ENCODE peak calls at places on chromosomes 16 and 17, in seven cellular contexts. S is activated CD4-positive, alpha-beta T cell treated with anti-CD3 and anti-CD28 coated beads, Interleukin-2, amount 50 U/mL, for 24 hours; O is stromal cell of bone marrow; G is H54; R is HTR-8/SVneo; J is mucosa of descending colon; Y is psoas muscle. D is an unnamed sample.

GRCh38 chr16:64893386-64893785 is 228.5 kb downstream of the CDH11 start:
- DNase-seq in G (no peak), O (no peak), R (no peak), Y (no peak), S (no peak), J (no peak), D (no peak)

GRCh38 chr16:67882374-67883145 is 2.1 kb upstream of the NRN1L start:
- DNase-seq in Y (peak), J (no peak), O (no peak), R (no peak), S (no peak), G (no peak), D (no peak)

GRCh38 chr17:46978489-46979022 is 497 bp downstream of the RPRML start:
- DNase-seq in Y (no peak), S (no peak), O (no peak), R (no peak), J (no peak), G (no peak), D (peak)

GRCh38 chr17:68198931-68199836 is 48.7 kb upstream of the AMZ2 start:
- DNase-seq in J (peak), R (no peak), O (no peak), S (peak), Y (peak), G (no peak), D (peak)

GRCh38 chr16:15639061-15639568 is 3.8 kb downstream of the MARF1 start:
- DNase-seq in Y (no peak), G (no peak), J (no peak), O (no peak), R (no peak), S (no peak), D (no peak)

GRCh38 chr16:1002399-1003161 is 21.0 kb downstream of the SOX8 start:
- DNase-seq in S (peak), R (peak), Y (peak), G (peak), J (no peak), O (peak), D (no peak)

GRCh38 chr16:30482366-30482765 is 9.8 kb downstream of the ITGAL start:
- DNase-seq in S (no peak), O (no peak), Y (no peak), J (no peak), R (no peak), G (no peak), D (no peak)

GRCh38 chr16:11315499-11315898 is 29.8 kb upstream of the RMI2 start:
- DNase-seq in O (no peak), S (no peak), R (peak), G (peak), Y (no peak), J (no peak), D (no peak)

GRCh38 chr17:73646409-73647305 is 2.4 kb upstream of the SDK2 start:
- DNase-seq in Y (no peak), S (no peak), O (no peak), J (no peak), R (no peak), G (no peak), D (no peak)

GRCh38 chr16:30104492-30104891 is 8.5 kb upstream of the YPEL3 start:
- DNase-seq in R (no peak), O (no peak), Y (no peak), S (no peak), J (peak), G (no peak), D (no peak)

GRCh38 chr17:43018932-43019331 is 3.3 kb downstream of the VAT1 start:
- DNase-seq in O (no peak), R (no peak), S (no peak), G (no peak), J (no peak), Y (no peak), D (no peak)

GRCh38 chr16:57537194-57537505 is 779 bp upstream of the CCDC102A start:
- DNase-seq in O (no peak), J (no peak), S (no peak), R (no peak), G (no peak), Y (no peak), D (no peak)

GRCh38 chr16:48123104-48123788 is 32.5 kb downstream of the ABCC12 start:
- DNase-seq in O (peak), J (no peak), G (peak), S (no peak), Y (peak), R (peak), D (no peak)

GRCh38 chr16:55037051-55037450 is 106.4 kb downstream of the IRX5 start:
- DNase-seq in J (no peak), S (no peak), Y (no peak), R (no peak), G (no peak), O (no peak), D (no peak)

GRCh38 chr17:74937064-74938051 is 1.7 kb downstream of the OTOP3 start:
- DNase-seq in Y (no peak), G (no peak), R (no peak), J (no peak), O (no peak), S (no peak), D (no peak)

GRCh38 chr17:59829217-59830006 is 63.3 kb downstream of the TUBD1 start:
- DNase-seq in S (no peak), J (no peak), Y (no peak), O (peak), R (peak), G (no peak), D (peak)

GRCh38 chr16:87457724-87458423 is 35.0 kb downstream of the ZCCHC14 start:
- DNase-seq in O (peak), S (no peak), R (peak), J (no peak), G (peak), Y (no peak), D (no peak)

GRCh38 chr17:7235693-7236665 is 1.7 kb upstream of the DVL2 start:
- DNase-seq in J (no peak), G (no peak), O (no peak), S (no peak), Y (peak), R (no peak), D (no peak)

GRCh38 chr16:57826706-57827625 is 24.7 kb upstream of the KIFC3 start:
- DNase-seq in R (no peak), G (no peak), S (no peak), Y (peak), J (no peak), O (no peak), D (no peak)

GRCh38 chr17:75639327-75639726 is 6.1 kb downstream of the SMIM5 start:
- DNase-seq in G (no peak), O (no peak), Y (no peak), R (no peak), S (no peak), J (peak), D (no peak)

GRCh38 chr16:85188822-85189672 is 76.8 kb upstream of the CIBAR2 start:
- DNase-seq in O (no peak), Y (no peak), G (no peak), R (no peak), S (no peak), J (no peak), D (no peak)

GRCh38 chr17:11644265-11645212 is 46.3 kb downstream of the DNAH9 start:
- DNase-seq in Y (peak), R (peak), O (peak), S (no peak), J (peak), G (peak), D (peak)

GRCh38 chr16:47492428-47493357 is 31.6 kb downstream of the PHKB start:
- DNase-seq in O (peak), Y (peak), S (no peak), J (peak), G (no peak), R (no peak), D (no peak)

GRCh38 chr17:31067699-31068184 is 27.0 kb upstream of the NF1 start:
- DNase-seq in J (no peak), R (peak), G (no peak), O (peak), S (no peak), Y (no peak), D (no peak)

GRCh38 chr17:28331891-28332420 is 3.3 kb downstream of the IFT20 start:
- DNase-seq in O (no peak), G (no peak), R (no peak), Y (no peak), S (no peak), J (no peak), D (no peak)

GRCh38 chr17:39225974-39226683 is 384 bp upstream of the STAC2 start:
- DNase-seq in O (no peak), G (no peak), J (peak), S (no peak), Y (peak), R (peak), D (peak)

GRCh38 chr16:88651276-88651988 is 579 bp upstream of the CYBA start:
- DNase-seq in S (peak), J (peak), O (no peak), G (no peak), R (no peak), Y (peak), D (no peak)

GRCh38 chr16:48949636-48950035 is 332.0 kb downstream of the CBLN1 start:
- DNase-seq in G (no peak), R (peak), Y (no peak), J (no peak), S (no peak), O (peak), D (no peak)

GRCh38 chr17:80649672-80650338 is 105.2 kb downstream of the RPTOR start:
- DNase-seq in O (peak), J (no peak), G (peak), Y (peak), R (peak), S (peak), D (no peak)

GRCh38 chr16:15811778-15812750 is 44.8 kb downstream of the MYH11 start:
- DNase-seq in G (no peak), S (no peak), R (peak), Y (no peak), J (no peak), O (peak), D (no peak)

GRCh38 chr16:31569360-31569717 is 41.6 kb downstream of the AHSP start:
- DNase-seq in S (no peak), Y (no peak), G (no peak), J (no peak), R (no peak), O (no peak), D (no peak)

GRCh38 chr17:42720996-42721583 is 23.8 kb downstream of the EZH1 start:
- DNase-seq in Y (no peak), S (no peak), O (peak), G (peak), R (peak), J (no peak), D (peak)

GRCh38 chr17:37650419-37651003 is 7.3 kb upstream of the DDX52 start:
- DNase-seq in Y (no peak), J (no peak), O (peak), G (no peak), R (peak), S (no peak), D (no peak)

GRCh38 chr17:332023-332422 is 20.6 kb downstream of the RPH3AL start:
- DNase-seq in J (peak), R (no peak), G (no peak), S (no peak), O (no peak), Y (peak), D (no peak)

GRCh38 chr17:82861393-82861775 is 21.6 kb upstream of the ZNF750 start:
- DNase-seq in J (no peak), R (no peak), S (no peak), O (no peak), G (no peak), Y (no peak), D (no peak)

GRCh38 chr16:20847577-20847976 is 41.2 kb downstream of the REXO5 start:
- DNase-seq in S (no peak), R (no peak), O (no peak), Y (no peak), G (no peak), J (no peak), D (no peak)

GRCh38 chr16:8971416-8971815 is 7.7 kb upstream of the USP7 start:
- DNase-seq in S (no peak), G (no peak), J (no peak), Y (no peak), R (no peak), O (no peak), D (no peak)

GRCh38 chr17:63993368-63993990 is 4.7 kb upstream of the PRR29 start:
- DNase-seq in Y (no peak), S (no peak), J (no peak), O (no peak), R (no peak), G (no peak), D (no peak)

D was measured in NCI-H526 treated with DMSO at 0.1 percent for 48 hours.